ENCODE peak calls at places on chromosomes 5 and 9, in six cellular contexts. D, V, O, C, J and U are unnamed samples.

GRCh38 chr9:88425538-88425950 is 37.3 kb downstream of the SPIN1 start:
- DNase-seq in D (no peak), V (peak), O (no peak), C (no peak), J (no peak), U (no peak)

GRCh38 chr9:26949604-26950003 is 2.6 kb upstream of the PLAA start:
- DNase-seq in D (no peak), V (no peak), O (no peak), C (no peak), J (no peak), U (no peak)

GRCh38 chr5:24059006-24059405 is 551.6 kb downstream of the PRDM9 start:
- DNase-seq in D (no peak), V (no peak), O (no peak), C (no peak), J (no peak), U (no peak)

GRCh38 chr9:5559659-5560058 is 49.3 kb downstream of the PDCD1LG2 start:
- DNase-seq in D (no peak), V (no peak), O (no peak), C (no peak), J (no peak), U (no peak)

GRCh38 chr5:18807256-18808193 is 1173.3 kb downstream of the TAF11L14 start:
- DNase-seq in D (no peak), V (no peak), O (no peak), C (no peak), J (no peak), U (no peak)

GRCh38 chr9:684055-684949 is 157.2 kb upstream of the DMRT1 start:
- DNase-seq in D (no peak), V (no peak), O (peak), C (no peak), J (no peak), U (no peak)

GRCh38 chr9:121445986-121446385 is 53.7 kb downstream of the GGTA1 start:
- DNase-seq in D (no peak), V (peak), O (no peak), C (no peak), J (no peak), U (no peak)

GRCh38 chr9:27382308-27382707 is 85.4 kb upstream of the EQTN start:
- DNase-seq in D (no peak), V (no peak), O (no peak), C (no peak), J (no peak), U (no peak)

GRCh38 chr5:178403351-178403750 is 170.7 kb upstream of the PHYKPL start:
- DNase-seq in D (peak), V (no peak), O (no peak), C (no peak), J (no peak), U (no peak)

GRCh38 chr5:93017854-93018253 is 563.2 kb downstream of the NR2F1-AS1 start:
- DNase-seq in D (no peak), V (no peak), O (no peak), C (no peak), J (no peak), U (no peak)

GRCh38 chr5:173457482-173457881 is 129.3 kb upstream of the STC2 start:
- DNase-seq in D (no peak), V (peak), O (peak), C (no peak), J (no peak), U (no peak)

GRCh38 chr5:176693477-176693851 is 46.2 kb downstream of the TSPAN17 start:
- DNase-seq in D (no peak), V (peak), O (no peak), C (no peak), J (no peak), U (no peak)

GRCh38 chr9:130689937-130690700 is 3.5 kb upstream of the EXOSC2 start:
- DNase-seq in D (peak), V (peak), O (peak), C (peak), J (peak), U (no peak)
- TF ChIP-seq POLR2A in D (peak), V (peak), O (no peak), C (peak), J (peak), U (no peak)

GRCh38 chr5:154653764-154654483 is 101.3 kb upstream of the LARP1 start:
- DNase-seq in D (no peak), V (no peak), O (no peak), C (no peak), J (no peak), U (no peak)

GRCh38 chr5:154653418-154653763 is 101.8 kb upstream of the LARP1 start:
- DNase-seq in D (no peak), V (no peak), O (no peak), C (no peak), J (no peak), U (no peak)

GRCh38 chr5:154652746-154653417 is 102.3 kb upstream of the LARP1 start:
- DNase-seq in D (no peak), V (no peak), O (no peak), C (no peak), J (no peak), U (no peak)

DNA sequence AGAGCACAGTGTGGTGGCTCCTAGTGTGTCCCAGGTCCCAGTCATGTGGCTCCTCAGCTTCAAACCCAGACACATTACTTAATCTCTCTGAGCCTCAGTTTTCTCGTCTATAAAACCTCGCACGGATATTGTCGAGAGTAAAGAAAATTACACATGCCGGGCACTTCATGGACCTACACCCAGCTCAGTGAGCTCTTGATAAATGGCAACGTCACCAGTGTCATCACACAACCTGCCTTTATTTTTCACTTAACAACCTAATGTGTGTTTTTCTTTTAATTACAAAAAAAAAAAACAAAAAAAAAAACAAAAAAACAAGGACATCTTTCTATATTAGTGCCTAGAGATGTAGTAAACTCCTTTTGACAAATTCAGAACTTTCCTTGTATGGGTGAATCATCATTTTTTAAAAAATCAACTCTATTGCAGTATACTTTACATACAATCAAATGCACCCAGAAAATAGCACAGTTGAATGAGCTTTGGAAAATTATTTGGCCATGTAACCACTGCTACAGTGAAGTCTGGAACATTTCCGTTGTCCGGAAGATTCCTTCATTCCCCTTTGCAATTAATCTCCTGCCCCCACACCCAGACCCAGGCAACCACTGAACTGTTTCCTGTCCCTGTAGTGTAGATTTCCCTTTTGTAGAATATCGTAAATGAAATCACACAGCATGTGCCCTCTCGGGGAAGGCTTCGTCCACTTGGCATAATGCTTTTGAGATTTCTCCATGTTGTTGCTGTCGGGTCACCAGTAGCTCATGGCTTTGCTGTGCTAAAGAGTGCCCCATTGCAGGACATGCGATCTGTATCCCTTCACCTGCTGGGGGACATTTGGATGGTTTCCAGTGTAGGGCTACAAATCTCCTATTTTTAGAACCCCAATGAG is 100.4 kb upstream of the LARP1 start:
- DNase-seq in D (no peak), V (peak), O (no peak), C (no peak), J (no peak), U (no peak)
- H3K4me3 ChIP-seq in D (peak), V (no peak), O (no peak), C (peak), J (no peak), U (no peak)

DNA sequence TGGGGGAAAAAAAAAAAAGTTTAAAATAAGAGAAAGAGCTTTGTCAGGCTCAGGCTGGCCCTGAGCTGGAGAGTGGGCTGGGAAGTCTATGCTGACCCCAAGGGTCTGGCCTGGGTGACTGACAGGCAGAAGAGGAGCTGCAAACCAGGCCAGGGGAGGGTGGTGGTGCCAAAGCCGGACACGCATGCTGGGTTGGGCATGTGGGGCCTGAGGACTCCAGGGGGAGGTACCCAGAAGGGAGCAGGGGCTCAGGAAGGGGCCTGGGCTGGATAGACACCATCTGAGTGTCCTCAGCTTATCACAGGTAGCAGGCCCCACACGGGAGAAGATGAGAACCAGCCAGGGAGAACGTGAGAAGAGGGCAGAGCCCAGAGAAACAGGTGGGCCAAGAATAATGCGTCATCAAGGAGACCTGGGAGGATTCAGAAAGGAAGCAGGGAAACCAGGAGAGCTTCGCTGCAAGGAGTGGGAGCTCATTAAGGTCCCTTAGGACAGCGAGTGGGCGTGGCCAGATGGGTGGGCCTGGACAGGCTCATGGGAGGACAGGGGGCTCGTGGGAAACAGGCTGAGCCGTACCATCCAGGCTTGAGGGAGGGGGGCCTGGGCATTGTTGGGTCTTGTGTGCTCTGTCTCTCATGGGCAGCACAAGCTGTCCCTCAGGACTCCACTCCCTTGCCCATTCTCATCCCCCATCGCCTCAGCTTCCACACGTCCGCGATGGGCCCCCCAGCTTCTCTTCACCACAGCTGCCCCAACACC is 16.0 kb downstream of the TMOD1 start:
- DNase-seq in D (no peak), V (no peak), O (no peak), C (no peak), J (no peak), U (peak)
- TF ChIP-seq POLR2A in D (no peak), V (no peak), O (no peak), C (no peak), J (no peak), U (no peak)

GRCh38 chr5:102865171-102865509 is 110.0 kb downstream of the PAM start:
- DNase-seq in D (no peak), V (no peak), O (no peak), C (no peak), J (no peak), U (no peak)
- H3K4me3 ChIP-seq in D (peak), V (no peak), O (peak), C (peak), J (peak), U (no peak)

DNA sequence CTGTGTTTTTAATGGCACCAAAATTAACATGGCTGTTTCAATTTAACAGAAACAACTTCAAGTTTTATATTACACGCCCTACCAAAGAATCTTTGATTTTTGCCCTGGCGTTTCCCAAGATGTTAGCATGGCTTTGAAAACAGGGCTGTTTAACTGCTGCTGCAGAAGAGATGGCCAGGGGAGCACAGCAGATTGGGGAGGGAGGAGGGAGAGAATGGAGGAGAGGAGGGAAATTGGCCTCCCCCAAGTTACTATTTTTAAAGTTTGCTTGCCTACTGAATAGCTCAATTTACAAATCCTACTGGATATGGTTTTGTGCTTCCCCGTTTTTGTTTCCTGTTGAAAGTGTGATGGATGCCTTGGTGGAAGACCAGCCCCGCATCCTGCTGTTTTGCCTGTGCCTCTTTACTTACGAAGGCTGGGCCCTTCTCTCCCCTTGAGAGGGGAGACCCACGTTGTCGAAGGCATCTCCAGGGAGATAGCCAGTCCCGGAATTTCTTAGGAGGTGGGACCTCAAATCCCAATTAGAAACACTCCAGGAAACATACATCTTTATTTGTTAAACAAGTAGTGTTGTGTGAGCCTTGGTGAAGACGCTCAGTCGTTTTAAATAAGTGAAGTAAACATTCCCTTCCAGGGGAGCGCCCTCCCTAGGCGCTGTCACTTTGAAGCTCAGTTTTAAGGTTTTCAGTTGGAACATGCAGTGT is 98.6 kb downstream of the AOPEP start:
- DNase-seq in D (no peak), V (no peak), O (no peak), C (no peak), J (no peak), U (no peak)
- TF ChIP-seq POLR2A in D (no peak), V (no peak), O (no peak), C (no peak), J (no peak), U (no peak)

GRCh38 chr9:15308511-15308910 is 1.5 kb upstream of the TTC39B start:
- DNase-seq in D (no peak), V (no peak), O (no peak), C (no peak), J (no peak), U (no peak)

GRCh38 chr9:15306068-15306756 is 804 bp downstream of the TTC39B start:
- DNase-seq in D (peak), V (peak), O (peak), C (peak), J (no peak), U (peak)

GRCh38 chr9:15304620-15305019 is 2.4 kb downstream of the TTC39B start:
- DNase-seq in D (no peak), V (no peak), O (no peak), C (no peak), J (no peak), U (no peak)

GRCh38 chr9:15306757-15307522 is at the start of gene TTC39B:
- DNase-seq in D (peak), V (peak), O (peak), C (peak), J (peak), U (peak)

GRCh38 chr9:15307523-15307841 is 466 bp upstream of the TTC39B start:
- DNase-seq in D (no peak), V (no peak), O (no peak), C (no peak), J (no peak), U (no peak)
- H3K4me3 ChIP-seq in D (peak), V (peak), O (peak), C (peak), J (peak), U (no peak)